ENCODE peak calls at places on chromosome 2, in five cellular contexts. Q, E, P, C and I are unnamed samples.

GRCh38 chr2:117359266-117359970 is 455.1 kb upstream of the DDX18 start:
- DNase-seq in E (no peak), P (no peak), C (no peak), Q (no peak), I (no peak)

GRCh38 chr2:65722028-65722427 is 289.6 kb upstream of the SPRED2 start:
- DNase-seq in Q (no peak), E (no peak), C (peak; percentile 84), P (peak; percentile 5), I (no peak)

GRCh38 chr2:207727256-207727655 is 15.8 kb downstream of the CCNYL1 start:
- DNase-seq in E (peak; percentile 13), C (no peak), P (peak; percentile 75), Q (no peak), I (no peak)

GRCh38 chr2:74772071-74772470 is 61.9 kb upstream of the HK2 start:
- DNase-seq in Q (no peak), E (peak; percentile 35), P (no peak), C (no peak), I (no peak)

GRCh38 chr2:28360742-28361293 is 31.8 kb upstream of the FOSL2 start:
- DNase-seq in C (no peak), P (peak; percentile 70), Q (no peak), E (peak; percentile 43), I (peak; percentile 23)

GRCh38 chr2:58569460-58570185 is 328.5 kb upstream of the FANCL start:
- DNase-seq in C (no peak), E (no peak), Q (no peak), P (peak; percentile 63), I (peak; percentile 18)

GRCh38 chr2:70641263-70641784 is 87.7 kb upstream of the TGFA start:
- DNase-seq in Q (no peak), P (peak; percentile 48), C (no peak), E (no peak), I (no peak)

GRCh38 chr2:150946831-150947230 is 314.8 kb downstream of the RBM43 start:
- DNase-seq in Q (no peak), E (no peak), P (no peak), C (no peak), I (no peak)

GRCh38 chr2:172095146-172095904 is 7.4 kb downstream of the DLX2 start:
- DNase-seq in Q (no peak), P (peak; percentile 95), C (peak; percentile 80), E (peak; percentile 37), I (peak; percentile 88)

GRCh38 chr2:172097557-172098131 is 5.1 kb downstream of the DLX2 start:
- DNase-seq in P (peak; percentile 80), C (peak; percentile 32), Q (no peak), E (no peak), I (no peak)

GRCh38 chr2:172096661-172097547 is 5.8 kb downstream of the DLX2 start:
- DNase-seq in E (peak; percentile 42), P (peak; percentile 97), C (peak; percentile 61), Q (no peak), I (peak; percentile 44)

GRCh38 chr2:172094319-172095145 is 8.2 kb downstream of the DLX2 start:
- DNase-seq in C (peak; percentile 65), E (no peak), P (peak; percentile 72), Q (no peak), I (peak; percentile 40)

DNA sequence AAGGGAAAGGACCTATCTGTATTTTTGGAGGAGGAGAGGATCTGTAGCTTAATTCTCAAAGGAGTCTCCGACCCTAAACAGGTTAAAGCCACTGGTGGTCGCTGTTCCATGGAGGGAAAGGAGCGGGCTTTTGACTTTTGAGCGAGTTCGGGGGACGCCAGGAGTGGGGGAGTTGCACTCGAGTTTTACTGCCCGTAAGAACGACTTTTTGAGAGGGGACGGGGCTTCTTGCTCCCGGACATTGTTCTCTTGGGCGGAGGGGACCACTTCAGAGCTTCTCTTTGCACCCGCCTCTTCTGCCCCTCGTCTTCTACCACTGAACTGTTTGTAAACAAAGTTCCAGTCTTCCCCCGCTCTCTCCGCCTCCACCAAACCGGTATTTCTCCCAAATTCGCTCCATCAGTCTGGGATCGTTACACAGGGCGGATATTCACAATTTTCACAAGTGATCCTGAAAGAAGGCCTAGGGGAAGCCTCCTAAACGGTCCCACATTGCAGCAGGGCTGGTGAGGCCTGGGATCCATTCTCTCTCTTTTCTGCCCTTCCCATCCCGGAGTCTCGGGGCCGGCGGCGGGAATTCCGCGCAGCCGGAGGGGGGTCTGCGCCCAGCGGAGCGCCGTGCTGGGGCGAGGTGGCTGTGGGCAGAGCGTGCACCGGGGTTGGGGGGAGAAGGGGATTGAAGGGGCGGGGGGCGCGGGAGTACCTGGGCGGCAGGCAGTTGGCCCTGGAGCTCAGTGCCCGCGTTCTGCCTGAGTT is 6.6 kb downstream of the DLX2 start:
- DNase-seq in E (no peak), C (peak; percentile 73), P (peak; percentile 55), Q (no peak), I (peak; percentile 42)
- TF ChIP-seq EZH2 in E (peak; percentile 19), C (peak; percentile 19), P (no peak), Q (no peak), I (no peak)

GRCh38 chr2:189841019-189841418 is 56.8 kb downstream of the PMS1 start:
- DNase-seq in E (no peak), C (no peak), Q (no peak), P (no peak), I (no peak)
- H3K4me2 ChIP-seq in E (no peak overlapping the region), C (no peak overlapping the region), Q (no peak overlapping the region), P (no peak overlapping the region), I (no peak overlapping the region)

DNA sequence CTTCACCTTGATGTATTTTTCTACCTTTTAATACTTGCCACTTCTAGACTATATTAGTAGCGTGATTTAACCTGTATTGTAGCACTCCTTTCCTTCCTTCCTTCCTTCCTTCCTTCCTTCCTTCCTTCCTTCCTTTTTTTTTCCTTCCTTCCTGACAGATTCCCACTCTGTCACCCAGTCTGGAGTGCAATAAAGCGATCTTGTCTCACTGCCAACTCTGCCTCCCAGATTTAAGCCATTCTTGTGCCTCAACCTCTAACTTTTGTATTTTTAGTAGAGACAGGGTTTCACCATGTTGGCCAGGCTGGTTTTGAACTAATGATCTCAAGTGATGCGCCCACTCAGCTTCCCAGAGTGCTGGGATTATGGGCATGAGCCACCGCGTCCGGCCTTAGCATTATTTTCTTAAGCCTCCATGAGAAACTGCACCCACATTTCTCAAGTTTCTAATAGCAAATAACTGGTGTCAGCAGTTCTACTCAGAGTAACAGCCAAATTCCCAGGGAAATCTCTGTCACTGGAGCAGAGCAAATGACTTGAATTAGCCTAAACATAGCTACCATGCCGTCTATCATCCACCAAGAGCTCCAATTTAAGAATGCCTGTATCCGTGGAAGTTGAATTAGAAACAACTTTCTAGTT is 529.2 kb downstream of the LRP1B start:
- DNase-seq in Q (no peak), P (no peak), E (no peak), C (no peak), I (no peak)
- TF ChIP-seq EZH2 in Q (no peak), P (no peak), E (no peak), C (no peak), I (no peak)

GRCh38 chr2:241720560-241720959 is 13.9 kb upstream of the D2HGDH start:
- DNase-seq in E (no peak), C (no peak), P (no peak), Q (no peak), I (no peak)
- H3K4me2 ChIP-seq in E (no peak overlapping the region), C (no peak overlapping the region), P (no peak overlapping the region), Q (no peak overlapping the region), I (no peak overlapping the region)

DNA sequence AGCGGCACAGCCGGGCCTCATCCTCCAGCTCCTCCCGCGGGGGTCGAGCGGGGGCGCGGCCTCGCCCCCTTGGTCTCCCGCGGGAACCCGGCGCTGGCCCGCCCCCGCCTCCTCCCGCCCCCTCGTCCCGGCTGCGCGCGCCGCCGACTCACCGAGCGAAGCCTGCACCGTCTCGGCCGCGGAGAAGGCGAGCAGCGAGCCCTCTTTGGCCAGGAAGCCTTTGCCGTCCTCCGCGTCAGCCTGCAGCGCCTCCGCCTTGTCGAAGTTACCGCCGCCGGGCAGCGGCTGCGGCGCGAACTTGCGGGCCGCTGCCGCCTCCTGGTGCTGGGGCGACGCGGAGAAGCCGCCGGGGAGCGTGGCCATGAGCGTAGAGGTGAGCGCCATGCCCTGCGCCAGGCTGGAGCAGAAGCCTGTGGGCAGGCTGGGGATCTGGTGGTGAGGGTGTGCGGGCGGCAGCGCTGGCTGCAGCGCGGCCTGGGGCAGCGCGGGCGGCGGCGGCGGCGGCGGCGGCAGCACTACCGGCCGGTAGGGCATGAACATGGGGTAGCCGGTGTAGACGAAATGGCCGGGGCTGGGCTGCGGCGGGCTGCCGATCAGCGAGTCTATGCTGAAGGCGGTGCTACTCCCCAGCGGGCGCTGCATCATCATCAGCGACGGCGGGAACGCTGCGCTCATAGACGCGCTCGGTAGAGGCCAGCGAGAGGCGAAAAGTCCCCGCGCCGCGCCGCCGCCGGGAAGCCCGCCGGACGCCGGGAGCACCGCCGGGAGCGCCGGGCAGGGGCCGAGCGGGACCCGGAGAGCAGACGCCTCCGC is 683 bp downstream of the GBX2 start:
- DNase-seq in P (peak; percentile 73), E (peak; percentile 74), Q (no peak), C (peak; percentile 86), I (peak; percentile 39)
- TF ChIP-seq EZH2 in P (peak; percentile 59), E (no peak), Q (no peak), C (peak; percentile 73), I (no peak)

DNA sequence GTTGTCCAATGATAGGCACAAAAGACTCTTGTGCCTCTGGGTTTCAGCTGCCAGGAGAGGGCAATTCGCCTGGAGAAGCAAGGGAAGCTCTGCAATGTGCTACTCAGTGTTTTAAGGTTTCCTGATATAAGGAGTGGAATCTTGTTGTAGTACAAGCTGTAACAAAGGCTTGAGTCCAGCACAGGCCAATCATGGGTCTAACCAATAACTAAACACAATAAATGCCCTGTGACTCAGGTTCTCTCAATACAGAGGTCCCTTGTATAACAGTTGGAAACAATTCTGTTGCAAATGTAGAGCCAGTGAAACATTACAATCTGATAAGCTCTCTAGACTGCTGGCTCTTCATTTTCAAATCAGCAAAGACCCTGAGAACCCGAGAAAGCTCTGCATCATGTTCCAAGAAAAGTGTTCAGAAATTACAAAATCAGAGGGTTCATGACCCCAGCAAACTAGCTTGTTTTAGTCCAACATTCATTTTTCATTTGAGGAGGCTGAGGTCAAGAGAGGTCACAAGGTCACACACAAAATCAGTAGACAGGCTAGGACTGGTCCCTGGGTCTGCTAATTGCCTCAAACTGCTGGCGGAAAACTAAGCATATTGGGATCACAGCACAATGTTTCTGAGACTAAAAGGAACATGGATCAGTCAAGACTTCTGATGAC is 59.0 kb upstream of the DNMT3A start:
- DNase-seq in E (no peak), P (no peak), C (no peak), Q (no peak), I (no peak)
- H3K4me2 ChIP-seq in E (no peak overlapping the region), P (no peak overlapping the region), C (no peak overlapping the region), Q (no peak overlapping the region), I (no peak overlapping the region)

GRCh38 chr2:176106636-176107539 is at the start of gene HOXD11:
- DNase-seq in E (peak; percentile 17), C (peak; percentile 65), Q (no peak), P (peak; percentile 96), I (no peak)
- TF ChIP-seq EZH2 in E (peak; percentile 98), C (peak; percentile 91), Q (no peak), P (no peak), I (no peak)